ENCODE peak calls at places on chromosomes 3 and 15, in six cellular contexts. One of them, this sample, is unnamed.

GRCh38 chr3:175655366-175655765 is 796.2 kb downstream of the NAALADL2 start:
- DNase-seq in ovary: no peak
- DNase-seq in heart left ventricle: no peak
- DNase-seq in K562: no peak
- DNase-seq in HCT116: no peak
- DNase-seq in spleen: no peak
- DNase-seq in this sample: no peak

GRCh38 chr15:58737298-58737697 is 12.2 kb downstream of the ADAM10 start:
- DNase-seq in ovary: no peak
- DNase-seq in heart left ventricle: no peak
- DNase-seq in K562: no peak
- DNase-seq in HCT116: no peak
- DNase-seq in spleen: no peak
- DNase-seq in this sample: no peak

GRCh38 chr3:125496701-125497100 is 23.3 kb downstream of the SNX4 start:
- DNase-seq in ovary: no peak
- DNase-seq in heart left ventricle: no peak
- DNase-seq in K562: peak
- DNase-seq in HCT116: no peak
- DNase-seq in spleen: no peak
- DNase-seq in this sample: peak

GRCh38 chr3:197792019-197792647 is 1.1 kb downstream of the LRCH3 start:
- DNase-seq in ovary: no peak
- DNase-seq in heart left ventricle: no peak
- DNase-seq in K562: no peak
- DNase-seq in HCT116: no peak
- DNase-seq in spleen: no peak
- DNase-seq in this sample: no peak

GRCh38 chr15:40856736-40857135 is 12.9 kb downstream of the SPINT1 start:
- DNase-seq in ovary: no peak
- DNase-seq in heart left ventricle: no peak
- DNase-seq in K562: no peak
- DNase-seq in HCT116: no peak
- DNase-seq in spleen: peak
- DNase-seq in this sample: no peak

GRCh38 chr3:134232146-134232545 is 18.5 kb downstream of the RYK start:
- DNase-seq in ovary: no peak
- DNase-seq in heart left ventricle: no peak
- DNase-seq in K562: no peak
- DNase-seq in HCT116: no peak
- DNase-seq in spleen: no peak
- DNase-seq in this sample: no peak

GRCh38 chr3:151990696-151991376 is 117.4 kb downstream of the SUCNR1 start:
- DNase-seq in ovary: no peak
- DNase-seq in heart left ventricle: no peak
- DNase-seq in K562: no peak
- DNase-seq in HCT116: no peak
- DNase-seq in spleen: no peak
- DNase-seq in this sample: no peak

GRCh38 chr3:194939949-194940770 is 254.5 kb downstream of the FAM43A start:
- DNase-seq in ovary: no peak
- DNase-seq in heart left ventricle: peak
- DNase-seq in K562: no peak
- DNase-seq in HCT116: no peak
- DNase-seq in spleen: no peak
- DNase-seq in this sample: no peak

GRCh38 chr3:42804831-42805821 is 836 bp upstream of the HIGD1A start:
- DNase-seq in ovary: no peak
- DNase-seq in heart left ventricle: peak
- DNase-seq in K562: peak
- DNase-seq in HCT116: no peak
- DNase-seq in spleen: peak
- DNase-seq in this sample: peak

GRCh38 chr15:51227967-51228783 is 110.2 kb downstream of the CYP19A1 start:
- DNase-seq in ovary: no peak
- DNase-seq in heart left ventricle: peak
- DNase-seq in K562: peak
- DNase-seq in HCT116: peak
- DNase-seq in spleen: no peak
- DNase-seq in this sample: peak

GRCh38 chr15:23038741-23039150 is 623 bp downstream of the TUBGCP5 start:
- DNase-seq in ovary: no peak
- DNase-seq in heart left ventricle: no peak
- DNase-seq in K562: no peak
- DNase-seq in HCT116: no peak
- DNase-seq in spleen: no peak
- DNase-seq in this sample: peak

GRCh38 chr15:63322541-63322940 is 45.1 kb downstream of the APH1B start:
- DNase-seq in ovary: peak
- DNase-seq in heart left ventricle: peak
- DNase-seq in K562: peak
- DNase-seq in HCT116: no peak
- DNase-seq in spleen: no peak
- DNase-seq in this sample: no peak

GRCh38 chr15:38220874-38221273 is 31.8 kb upstream of the SPRED1 start:
- DNase-seq in ovary: no peak
- DNase-seq in heart left ventricle: no peak
- DNase-seq in K562: no peak
- DNase-seq in HCT116: no peak
- DNase-seq in spleen: no peak
- DNase-seq in this sample: no peak

GRCh38 chr3:141458937-141459510 is 27.8 kb upstream of the RASA2 start:
- DNase-seq in ovary: no peak
- DNase-seq in heart left ventricle: no peak
- DNase-seq in K562: peak
- DNase-seq in HCT116: no peak
- DNase-seq in spleen: no peak
- DNase-seq in this sample: peak

GRCh38 chr3:62109534-62109933 is 263.8 kb downstream of the FEZF2 start:
- DNase-seq in ovary: no peak
- DNase-seq in heart left ventricle: peak
- DNase-seq in K562: no peak
- DNase-seq in HCT116: no peak
- DNase-seq in spleen: no peak
- DNase-seq in this sample: no peak

GRCh38 chr3:150528359-150528797 is 17.9 kb downstream of the SERP1 start:
- DNase-seq in ovary: no peak
- DNase-seq in heart left ventricle: no peak
- DNase-seq in K562: no peak
- DNase-seq in HCT116: no peak
- DNase-seq in spleen: no peak
- DNase-seq in this sample: peak

GRCh38 chr3:119175869-119176756 is 2.7 kb downstream of the UPK1B start:
- DNase-seq in ovary: no peak
- DNase-seq in heart left ventricle: no peak
- DNase-seq in K562: no peak
- DNase-seq in HCT116: no peak
- DNase-seq in spleen: no peak
- DNase-seq in this sample: no peak

GRCh38 chr3:182784542-182784941 is 8.8 kb upstream of the ATP11B start:
- DNase-seq in ovary: no peak
- DNase-seq in heart left ventricle: no peak
- DNase-seq in K562: peak
- DNase-seq in HCT116: no peak
- DNase-seq in spleen: no peak
- DNase-seq in this sample: peak

GRCh38 chr3:99969133-99969532 is 145.2 kb downstream of the FILIP1L start:
- DNase-seq in ovary: no peak
- DNase-seq in heart left ventricle: no peak
- DNase-seq in K562: no peak
- DNase-seq in HCT116: no peak
- DNase-seq in spleen: no peak
- DNase-seq in this sample: no peak

GRCh38 chr15:91515188-91515754 is 338.2 kb upstream of the SLCO3A1 start:
- DNase-seq in ovary: no peak
- DNase-seq in heart left ventricle: peak
- DNase-seq in K562: no peak
- DNase-seq in HCT116: no peak
- DNase-seq in spleen: no peak
- DNase-seq in this sample: peak

GRCh38 chr3:184685646-184686045 is 26.2 kb downstream of the MAGEF1 start:
- DNase-seq in ovary: peak
- DNase-seq in heart left ventricle: no peak
- DNase-seq in K562: no peak
- DNase-seq in HCT116: no peak
- DNase-seq in spleen: no peak
- DNase-seq in this sample: no peak

GRCh38 chr3:10305331-10305902 is 12.7 kb upstream of the GHRL start:
- DNase-seq in ovary: no peak
- DNase-seq in heart left ventricle: no peak
- DNase-seq in K562: no peak
- DNase-seq in HCT116: no peak
- DNase-seq in spleen: no peak
- DNase-seq in this sample: peak
- TF ChIP-seq POLR2A in ovary: no peak
- TF ChIP-seq POLR2A in heart left ventricle: no peak
- TF ChIP-seq POLR2A in K562: no peak
- TF ChIP-seq POLR2A in HCT116: no peak
- TF ChIP-seq POLR2A in spleen: no peak
- TF ChIP-seq POLR2A in this sample: no peak

DNA sequence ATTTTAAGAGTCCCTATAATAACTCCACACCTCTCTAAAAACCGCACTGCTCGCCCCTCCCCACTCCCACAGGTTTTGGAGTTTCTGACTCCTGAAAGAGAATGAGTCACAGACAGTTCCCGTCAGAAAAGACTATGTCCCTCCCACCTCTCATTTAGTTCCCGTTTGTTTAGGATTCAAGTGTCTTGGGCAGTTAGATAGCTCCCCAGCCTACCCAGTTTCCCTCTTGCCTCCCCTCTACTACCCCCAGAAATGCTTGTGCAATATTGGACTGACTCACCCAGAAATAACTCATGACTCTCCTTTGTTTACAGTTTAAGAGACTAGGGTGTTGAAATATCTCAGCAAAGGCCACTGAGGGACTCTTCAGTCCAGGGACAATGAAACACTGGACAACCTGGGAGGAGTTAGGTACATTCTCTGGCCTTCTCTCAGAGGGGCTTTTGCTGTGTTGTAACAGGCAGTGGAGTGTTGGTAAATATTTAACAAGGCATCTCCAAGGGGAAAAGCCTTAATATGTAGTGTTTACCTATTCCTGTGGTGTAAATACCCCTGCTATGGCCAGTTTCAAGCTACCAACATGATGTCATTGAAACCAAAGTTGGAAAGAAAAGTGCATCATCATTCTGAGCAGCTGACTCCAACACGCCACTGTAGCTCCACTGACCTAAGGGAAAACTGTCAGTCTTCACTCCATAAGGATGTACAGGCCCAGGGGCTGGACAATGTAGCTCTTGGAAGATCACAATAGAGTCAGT is 96.1 kb upstream of the CHD2 start:
- DNase-seq in ovary: peak
- DNase-seq in heart left ventricle: peak
- DNase-seq in K562: peak
- DNase-seq in HCT116: peak
- DNase-seq in spleen: peak
- DNase-seq in this sample: peak
- TF ChIP-seq POLR2A in ovary: no peak
- TF ChIP-seq POLR2A in heart left ventricle: no peak
- TF ChIP-seq POLR2A in K562: peak
- TF ChIP-seq POLR2A in HCT116: no peak
- TF ChIP-seq POLR2A in spleen: no peak
- TF ChIP-seq POLR2A in this sample: peak

DNA sequence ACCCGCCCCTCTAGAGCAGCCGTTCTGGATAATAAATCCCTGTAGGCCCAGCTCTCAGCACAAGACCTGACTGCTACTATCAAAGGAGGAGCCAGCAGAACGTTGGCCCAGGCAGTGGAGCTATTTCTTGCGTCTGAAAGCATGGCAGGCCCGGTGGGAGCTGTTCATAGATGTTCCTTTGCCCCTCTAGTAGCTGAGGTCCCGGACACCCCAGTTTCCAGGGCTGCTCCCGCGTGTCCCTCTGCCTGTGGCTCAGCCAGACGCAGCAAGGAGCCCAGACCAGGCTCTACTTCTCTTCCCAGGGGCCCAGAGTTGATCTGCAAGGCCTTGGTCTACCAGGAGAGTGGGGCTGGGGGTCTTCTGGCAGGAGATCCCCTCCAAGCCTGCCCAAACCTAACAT is 76.1 kb downstream of the FAM174B start:
- DNase-seq in ovary: no peak
- DNase-seq in heart left ventricle: no peak
- DNase-seq in K562: no peak
- DNase-seq in HCT116: no peak
- DNase-seq in spleen: no peak
- DNase-seq in this sample: no peak
- TF ChIP-seq POLR2A in ovary: no peak
- TF ChIP-seq POLR2A in heart left ventricle: no peak
- TF ChIP-seq POLR2A in K562: no peak
- TF ChIP-seq POLR2A in HCT116: no peak
- TF ChIP-seq POLR2A in spleen: no peak
- TF ChIP-seq POLR2A in this sample: no peak

GRCh38 chr15:82045892-82046667 is at the start of gene MEX3B:
- DNase-seq in ovary: peak
- DNase-seq in heart left ventricle: peak
- DNase-seq in K562: peak
- DNase-seq in HCT116: peak
- DNase-seq in spleen: peak
- DNase-seq in this sample: peak

GRCh38 chr15:82048809-82049208 is 3.0 kb upstream of the MEX3B start:
- DNase-seq in ovary: no peak
- DNase-seq in heart left ventricle: no peak
- DNase-seq in K562: no peak
- DNase-seq in HCT116: no peak
- DNase-seq in spleen: no peak
- DNase-seq in this sample: no peak

GRCh38 chr15:82045179-82045891 is 483 bp downstream of the MEX3B start:
- DNase-seq in ovary: peak
- DNase-seq in heart left ventricle: peak
- DNase-seq in K562: no peak
- DNase-seq in HCT116: no peak
- DNase-seq in spleen: peak
- DNase-seq in this sample: peak

GRCh38 chr15:82047493-82048446 is 2.0 kb upstream of the MEX3B start:
- DNase-seq in ovary: peak
- DNase-seq in heart left ventricle: no peak
- DNase-seq in K562: no peak
- DNase-seq in HCT116: no peak
- DNase-seq in spleen: no peak
- DNase-seq in this sample: no peak

DNA sequence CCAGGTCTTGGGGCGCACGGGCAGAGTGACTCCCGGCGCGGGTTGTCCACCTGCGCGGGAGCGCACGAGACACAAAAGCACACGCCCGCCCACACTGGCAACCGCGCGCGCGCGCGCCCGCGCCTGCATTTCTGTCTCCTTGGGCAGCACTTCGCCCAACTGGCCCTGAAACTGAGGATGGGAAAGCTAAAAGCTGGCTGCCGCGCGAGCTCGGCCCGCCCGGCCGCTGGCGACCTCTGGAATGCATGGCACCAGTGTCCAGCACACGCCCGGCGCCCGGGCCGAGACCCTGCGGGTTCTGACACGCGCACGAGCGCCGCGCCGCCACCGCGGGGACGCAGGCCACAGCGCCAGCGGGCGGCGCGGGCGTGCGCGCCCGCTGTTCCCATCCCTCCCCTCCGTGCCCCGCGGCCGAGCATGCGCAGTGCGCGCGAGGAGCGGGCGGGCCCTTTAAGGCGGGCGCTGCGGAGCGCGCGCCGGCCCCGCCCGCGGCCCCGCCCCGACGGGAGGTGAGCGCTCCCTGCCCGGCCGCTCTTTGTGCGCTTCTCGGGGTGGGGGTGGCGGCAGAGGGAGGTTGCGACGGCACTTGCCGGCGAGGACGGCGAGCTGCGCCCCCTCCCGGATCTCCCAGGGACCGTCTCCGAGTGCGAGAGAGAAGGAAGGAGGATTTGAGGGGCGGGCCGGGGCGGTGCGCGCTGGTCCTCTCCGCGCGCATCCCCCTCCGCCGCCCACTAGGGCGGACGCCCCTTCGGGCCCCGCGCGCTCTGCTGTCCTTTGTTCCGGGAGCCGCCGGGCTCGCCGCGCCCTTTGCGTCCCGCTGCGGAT is 1.1 kb upstream of the MEX3B start:
- DNase-seq in ovary: peak
- DNase-seq in heart left ventricle: peak
- DNase-seq in K562: peak
- DNase-seq in HCT116: peak
- DNase-seq in spleen: peak
- DNase-seq in this sample: peak
- TF ChIP-seq POLR2A in ovary: peak
- TF ChIP-seq POLR2A in heart left ventricle: no peak
- TF ChIP-seq POLR2A in K562: peak
- TF ChIP-seq POLR2A in HCT116: no peak
- TF ChIP-seq POLR2A in spleen: no peak
- TF ChIP-seq POLR2A in this sample: peak

This sample was measured in erythroblast.